ENCODE peak calls at places on chromosomes 5 and 9, in eight cellular contexts. One of them, this sample, is unnamed.

GRCh38 chr5:102561894-102562760 is 63.3 kb upstream of the SLCO6A1 start:
- DNase-seq in stimulated activated CD4-positive, alpha-beta T cell treated with anti-CD3 and anti-CD28 coated beads, Interleukin-2, amount 100 ng/mL, for 48 hours: no peak
- DNase-seq in stimulated activated CD8-positive, alpha-beta memory T cell treated with anti-CD3 and anti-CD28 coated beads, Interleukin-15, amount 100 ng/mL, for 48 hours: no peak
- DNase-seq in psoas muscle: no peak
- DNase-seq in epithelial cell of esophagus: peak; percentile 35
- DNase-seq in iris pigment epithelial cell: no peak
- DNase-seq in ovary: no peak
- DNase-seq in NCI-H524 treated with DMSO at 0.1 percent for 48 hours: no peak
- DNase-seq in this sample: no peak

GRCh38 chr5:39578887-39579497 is 154.2 kb upstream of the DAB2 start:
- DNase-seq in stimulated activated CD4-positive, alpha-beta T cell treated with anti-CD3 and anti-CD28 coated beads, Interleukin-2, amount 100 ng/mL, for 48 hours: no peak
- DNase-seq in stimulated activated CD8-positive, alpha-beta memory T cell treated with anti-CD3 and anti-CD28 coated beads, Interleukin-15, amount 100 ng/mL, for 48 hours: no peak
- DNase-seq in psoas muscle: no peak
- DNase-seq in epithelial cell of esophagus: peak; percentile 31
- DNase-seq in iris pigment epithelial cell: peak; percentile 28
- DNase-seq in ovary: no peak
- DNase-seq in NCI-H524 treated with DMSO at 0.1 percent for 48 hours: no peak
- DNase-seq in this sample: peak; percentile 11

GRCh38 chr5:123778641-123779040 is 266.7 kb downstream of the CSNK1G3 start:
- DNase-seq in stimulated activated CD4-positive, alpha-beta T cell treated with anti-CD3 and anti-CD28 coated beads, Interleukin-2, amount 100 ng/mL, for 48 hours: no peak
- DNase-seq in stimulated activated CD8-positive, alpha-beta memory T cell treated with anti-CD3 and anti-CD28 coated beads, Interleukin-15, amount 100 ng/mL, for 48 hours: no peak
- DNase-seq in psoas muscle: no peak
- DNase-seq in epithelial cell of esophagus: no peak
- DNase-seq in iris pigment epithelial cell: no peak
- DNase-seq in ovary: no peak
- DNase-seq in NCI-H524 treated with DMSO at 0.1 percent for 48 hours: no peak
- DNase-seq in this sample: no peak

GRCh38 chr5:65925094-65925600 is 1.2 kb upstream of the ERBIN start:
- DNase-seq in stimulated activated CD4-positive, alpha-beta T cell treated with anti-CD3 and anti-CD28 coated beads, Interleukin-2, amount 100 ng/mL, for 48 hours: peak; percentile 47
- DNase-seq in stimulated activated CD8-positive, alpha-beta memory T cell treated with anti-CD3 and anti-CD28 coated beads, Interleukin-15, amount 100 ng/mL, for 48 hours: peak; percentile 55
- DNase-seq in psoas muscle: peak; percentile 84
- DNase-seq in epithelial cell of esophagus: peak; percentile 74
- DNase-seq in iris pigment epithelial cell: peak; percentile 83
- DNase-seq in ovary: no peak
- DNase-seq in NCI-H524 treated with DMSO at 0.1 percent for 48 hours: no peak
- DNase-seq in this sample: peak; percentile 82

GRCh38 chr5:173857231-173857630 is 30.9 kb upstream of the CPEB4 start:
- DNase-seq in stimulated activated CD4-positive, alpha-beta T cell treated with anti-CD3 and anti-CD28 coated beads, Interleukin-2, amount 100 ng/mL, for 48 hours: no peak
- DNase-seq in stimulated activated CD8-positive, alpha-beta memory T cell treated with anti-CD3 and anti-CD28 coated beads, Interleukin-15, amount 100 ng/mL, for 48 hours: no peak
- DNase-seq in psoas muscle: no peak
- DNase-seq in epithelial cell of esophagus: no peak
- DNase-seq in iris pigment epithelial cell: no peak
- DNase-seq in ovary: no peak
- DNase-seq in NCI-H524 treated with DMSO at 0.1 percent for 48 hours: no peak
- DNase-seq in this sample: no peak

GRCh38 chr9:120261419-120261818 is 318.5 kb downstream of the CDK5RAP2 start:
- DNase-seq in stimulated activated CD4-positive, alpha-beta T cell treated with anti-CD3 and anti-CD28 coated beads, Interleukin-2, amount 100 ng/mL, for 48 hours: no peak
- DNase-seq in stimulated activated CD8-positive, alpha-beta memory T cell treated with anti-CD3 and anti-CD28 coated beads, Interleukin-15, amount 100 ng/mL, for 48 hours: no peak
- DNase-seq in psoas muscle: no peak
- DNase-seq in epithelial cell of esophagus: no peak
- DNase-seq in iris pigment epithelial cell: no peak
- DNase-seq in ovary: no peak
- DNase-seq in NCI-H524 treated with DMSO at 0.1 percent for 48 hours: no peak
- DNase-seq in this sample: no peak

GRCh38 chr9:33446507-33447403 is 638 bp downstream of the AQP3 start:
- DNase-seq in stimulated activated CD4-positive, alpha-beta T cell treated with anti-CD3 and anti-CD28 coated beads, Interleukin-2, amount 100 ng/mL, for 48 hours: peak; percentile 53
- DNase-seq in stimulated activated CD8-positive, alpha-beta memory T cell treated with anti-CD3 and anti-CD28 coated beads, Interleukin-15, amount 100 ng/mL, for 48 hours: peak; percentile 59
- DNase-seq in psoas muscle: no peak
- DNase-seq in epithelial cell of esophagus: peak; percentile 70
- DNase-seq in iris pigment epithelial cell: peak; percentile 59
- DNase-seq in ovary: peak; percentile 53
- DNase-seq in NCI-H524 treated with DMSO at 0.1 percent for 48 hours: no peak
- DNase-seq in this sample: peak; percentile 45

GRCh38 chr9:114958021-114958846 is 27.8 kb upstream of the TNFSF8 start:
- DNase-seq in stimulated activated CD4-positive, alpha-beta T cell treated with anti-CD3 and anti-CD28 coated beads, Interleukin-2, amount 100 ng/mL, for 48 hours: peak; percentile 28
- DNase-seq in stimulated activated CD8-positive, alpha-beta memory T cell treated with anti-CD3 and anti-CD28 coated beads, Interleukin-15, amount 100 ng/mL, for 48 hours: peak; percentile 43
- DNase-seq in psoas muscle: peak; percentile 47
- DNase-seq in epithelial cell of esophagus: no peak
- DNase-seq in iris pigment epithelial cell: no peak
- DNase-seq in ovary: no peak
- DNase-seq in NCI-H524 treated with DMSO at 0.1 percent for 48 hours: no peak
- DNase-seq in this sample: no peak

GRCh38 chr9:125141251-125141650 is 2.1 kb downstream of the SCAI start:
- DNase-seq in stimulated activated CD4-positive, alpha-beta T cell treated with anti-CD3 and anti-CD28 coated beads, Interleukin-2, amount 100 ng/mL, for 48 hours: no peak
- DNase-seq in stimulated activated CD8-positive, alpha-beta memory T cell treated with anti-CD3 and anti-CD28 coated beads, Interleukin-15, amount 100 ng/mL, for 48 hours: no peak
- DNase-seq in psoas muscle: no peak
- DNase-seq in epithelial cell of esophagus: peak; percentile 10
- DNase-seq in iris pigment epithelial cell: peak; percentile 57
- DNase-seq in ovary: no peak
- DNase-seq in NCI-H524 treated with DMSO at 0.1 percent for 48 hours: no peak
- DNase-seq in this sample: no peak

GRCh38 chr9:37729499-37729898 is 24.1 kb upstream of the TRMT10B start:
- DNase-seq in stimulated activated CD4-positive, alpha-beta T cell treated with anti-CD3 and anti-CD28 coated beads, Interleukin-2, amount 100 ng/mL, for 48 hours: no peak
- DNase-seq in stimulated activated CD8-positive, alpha-beta memory T cell treated with anti-CD3 and anti-CD28 coated beads, Interleukin-15, amount 100 ng/mL, for 48 hours: no peak
- DNase-seq in psoas muscle: no peak
- DNase-seq in epithelial cell of esophagus: peak; percentile 95
- DNase-seq in iris pigment epithelial cell: no peak
- DNase-seq in ovary: no peak
- DNase-seq in NCI-H524 treated with DMSO at 0.1 percent for 48 hours: no peak
- DNase-seq in this sample: no peak

GRCh38 chr9:706606-707451 is 134.7 kb upstream of the DMRT1 start:
- DNase-seq in stimulated activated CD4-positive, alpha-beta T cell treated with anti-CD3 and anti-CD28 coated beads, Interleukin-2, amount 100 ng/mL, for 48 hours: peak; percentile 18
- DNase-seq in stimulated activated CD8-positive, alpha-beta memory T cell treated with anti-CD3 and anti-CD28 coated beads, Interleukin-15, amount 100 ng/mL, for 48 hours: peak; percentile 14
- DNase-seq in psoas muscle: peak; percentile 90
- DNase-seq in epithelial cell of esophagus: peak; percentile 53
- DNase-seq in iris pigment epithelial cell: peak; percentile 77
- DNase-seq in ovary: peak; percentile 85
- DNase-seq in NCI-H524 treated with DMSO at 0.1 percent for 48 hours: no peak
- DNase-seq in this sample: peak; percentile 7